ENCODE peak calls at places on chromosome 2, in six cellular contexts. V, A, Z, H, F and S are unnamed samples.

GRCh38 chr2:56217106-56217505 is 33.3 kb downstream of the CCDC85A start:
- DNase-seq in A (no peak), F (no peak), H (no peak), V (no peak), Z (no peak), S (no peak)

GRCh38 chr2:19474128-19474527 is 115.7 kb upstream of the OSR1 start:
- DNase-seq in Z (peak), H (peak), F (no peak), V (peak), A (no peak), S (no peak)

GRCh38 chr2:238667008-238667407 is 180.9 kb upstream of the TWIST2 start:
- DNase-seq in V (no peak), H (peak), Z (no peak), A (no peak), F (no peak), S (no peak)

GRCh38 chr2:150742094-150742493 is 254.6 kb upstream of the RND3 start:
- DNase-seq in Z (peak), V (no peak), H (no peak), F (no peak), A (no peak), S (no peak)

GRCh38 chr2:127596311-127597045 is 49.5 kb upstream of the GPR17 start:
- DNase-seq in A (no peak), F (no peak), Z (no peak), V (no peak), H (no peak), S (no peak)

GRCh38 chr2:158546412-158547144 is 89.8 kb downstream of the PKP4 start:
- DNase-seq in V (no peak), Z (no peak), F (no peak), H (no peak), A (no peak), S (no peak)

GRCh38 chr2:203730076-203730729 is 23.8 kb downstream of the CD28 start:
- DNase-seq in Z (no peak), A (no peak), H (no peak), F (no peak), V (no peak), S (no peak)

GRCh38 chr2:74558284-74559230 is 4.0 kb downstream of the DOK1 start:
- DNase-seq in A (no peak), Z (no peak), F (no peak), V (no peak), H (no peak), S (no peak)